ENCODE peak calls at places on chromosomes 7 and 10, in ten cellular contexts. D, G, B, A, H, P, S, O, Z and Y are unnamed samples.

GRCh38 chr10:75058142-75058541 is 53.3 kb upstream of the SAMD8 start:
- DNase-seq in D (peak; percentile 31), G (no peak), B (no peak), A (no peak), H (no peak), P (no peak), S (no peak), O (no peak), Z (no peak), Y (no peak)

GRCh38 chr7:124489082-124489819 is 276.3 kb downstream of the GPR37 start:
- DNase-seq in D (no peak), G (no peak), B (no peak), A (no peak), H (no peak), P (no peak), S (no peak), O (no peak), Z (no peak), Y (no peak)

GRCh38 chr7:74097937-74098614 is 14.5 kb downstream of the LIMK1 start:
- DNase-seq in D (peak; percentile 88), G (no peak), B (no peak), A (no peak), H (no peak), P (no peak), S (peak; percentile 67), O (peak; percentile 99), Z (peak; percentile 90), Y (peak; percentile 32)

GRCh38 chr10:129796611-129797420 is 167.3 kb downstream of the EBF3 start:
- DNase-seq in D (no peak), G (no peak), B (no peak), A (no peak), H (no peak), P (no peak), S (no peak), O (no peak), Z (no peak), Y (no peak)

GRCh38 chr7:144057954-144058353 is 9.2 kb downstream of the OR2A5 start:
- DNase-seq in D (no peak), G (no peak), B (no peak), A (no peak), H (no peak), P (no peak), S (peak; percentile 15), O (peak; percentile 39), Z (no peak), Y (no peak)

GRCh38 chr7:106317971-106318370 is 33.2 kb upstream of the NAMPT start:
- DNase-seq in D (no peak), G (no peak), B (no peak), A (no peak), H (no peak), P (no peak), S (no peak), O (peak; percentile 29), Z (no peak), Y (no peak)

GRCh38 chr7:94904982-94905381 is 2.4 kb upstream of the PPP1R9A start:
- DNase-seq in D (no peak), G (no peak), B (no peak), A (no peak), H (no peak), P (no peak), S (no peak), O (no peak), Z (no peak), Y (no peak)

GRCh38 chr7:39125849-39126248 is 148.1 kb downstream of the POU6F2 start:
- DNase-seq in D (no peak), G (no peak), B (no peak), A (no peak), H (no peak), P (no peak), S (no peak), O (no peak), Z (no peak), Y (no peak)

GRCh38 chr7:135714534-135715009 is 13.4 kb downstream of the SLC13A4 start:
- DNase-seq in D (peak; percentile 80), G (no peak), B (no peak), A (no peak), H (no peak), P (peak; percentile 18), S (peak; percentile 89), O (peak; percentile 98), Z (no peak), Y (no peak)

GRCh38 chr7:37311282-37311868 is 137.3 kb downstream of the ELMO1 start:
- DNase-seq in D (no peak), G (no peak), B (peak; percentile 60), A (peak; percentile 69), H (no peak), P (no peak), S (peak; percentile 38), O (peak; percentile 25), Z (no peak), Y (no peak)